ENCODE peak calls at places on chromosomes 2 and 18, in ten cellular contexts. R is lung microvascular endothelial cell; Z is uterus; H is astrocyte of the spinal cord; A is lower leg skin; K is neural progenitor cell; T is right cardiac atrium; N is AG09309; V is HEK293T; J is activated gamma-delta T cell treated with anti-CD3 and anti-CD28 coated beads, Interleukin-2, amount 50 U/mL, for 16 hours. L is an unnamed sample.

GRCh38 chr18:524496-524895 is 24.0 kb upstream of the COLEC12 start:
- DNase-seq in H (peak; percentile 75), N (peak; percentile 83), J (no peak), K (no peak), R (peak; percentile 64), V (no peak), A (no peak), T (no peak), Z (peak; percentile 24), L (no peak)

GRCh38 chr2:206558492-206558891 is 83.8 kb upstream of the FAM237A start:
- DNase-seq in J (no peak), H (no peak), K (no peak), N (peak; percentile 35), A (no peak), T (no peak), V (no peak), Z (no peak), R (no peak), L (no peak)

GRCh38 chr2:29705636-29706035 is 215.8 kb downstream of the ALK start:
- DNase-seq in H (no peak), Z (no peak), R (no peak), T (no peak), A (no peak), K (no peak), V (no peak), N (no peak), J (no peak), L (no peak)

GRCh38 chr18:10660485-10660884 is 134.7 kb downstream of the NAPG start:
- DNase-seq in H (peak; percentile 45), K (no peak), N (peak; percentile 35), A (no peak), V (no peak), Z (no peak), R (peak; percentile 24), T (peak; percentile 80), J (no peak), L (no peak)

GRCh38 chr2:1136071-1136470 is 185.4 kb downstream of the SNTG2 start:
- DNase-seq in T (no peak), A (no peak), H (no peak), K (peak; percentile 46), R (no peak), N (no peak), Z (no peak), J (no peak), V (no peak), L (peak; percentile 6)

GRCh38 chr2:127146820-127147502 is 40.0 kb upstream of the BIN1 start:
- DNase-seq in H (peak; percentile 29), Z (no peak), R (no peak), V (no peak), J (no peak), K (peak; percentile 58), N (no peak), T (no peak), A (no peak), L (no peak)

GRCh38 chr2:218781691-218782528 is at the start of gene CYP27A1:
- DNase-seq in K (peak; percentile 71), H (peak; percentile 22), N (no peak), R (peak; percentile 40), T (peak; percentile 88), A (peak; percentile 88), V (no peak), Z (peak; percentile 34), J (no peak), L (no peak)

GRCh38 chr2:119487434-119488244 is 36.6 kb downstream of the SCTR start:
- DNase-seq in K (no peak), R (no peak), V (no peak), A (peak; percentile 66), Z (no peak), N (no peak), H (no peak), T (no peak), J (no peak), L (no peak)

GRCh38 chr2:109481196-109481555 is 132.6 kb downstream of the SEPTIN10 start:
- DNase-seq in T (no peak), R (peak; percentile 14), A (no peak), K (no peak), N (no peak), J (no peak), Z (no peak), H (no peak), V (no peak), L (no peak)

GRCh38 chr2:241197947-241198346 is 9.5 kb downstream of the ANO7 start:
- DNase-seq in Z (no peak), T (no peak), J (no peak), R (no peak), N (no peak), K (no peak), V (no peak), A (no peak), H (no peak), L (no peak)

GRCh38 chr2:780581-780980 is 103.4 kb upstream of the TMEM18 start:
- DNase-seq in R (no peak), T (no peak), A (no peak), N (no peak), Z (no peak), H (no peak), V (no peak), J (no peak), K (no peak), L (no peak)

GRCh38 chr2:106953779-106954178 is 67.8 kb upstream of the ST6GAL2 start:
- DNase-seq in T (no peak), N (no peak), A (no peak), Z (no peak), V (no peak), H (no peak), J (no peak), K (peak; percentile 52), R (no peak), L (no peak)

GRCh38 chr2:233256048-233256447 is 4.6 kb downstream of the ATG16L1 start:
- DNase-seq in Z (no peak), H (no peak), R (no peak), A (no peak), J (no peak), V (no peak), K (no peak), T (no peak), N (no peak), L (no peak)

GRCh38 chr2:177989029-177989885 is 83.3 kb downstream of the PDE11A start:
- DNase-seq in R (peak; percentile 46), T (no peak), J (no peak), K (no peak), V (no peak), A (no peak), N (no peak), Z (no peak), H (peak; percentile 50), L (no peak)

GRCh38 chr2:100821255-100821912 is 1.4 kb downstream of the NPAS2 start:
- DNase-seq in R (peak; percentile 41), A (no peak), N (no peak), T (no peak), K (peak; percentile 29), V (no peak), J (no peak), H (peak; percentile 32), Z (no peak), L (no peak)

GRCh38 chr2:241975593-241976284 is 106.2 kb downstream of the RTP5 start:
- DNase-seq in A (peak; percentile 80), T (no peak), Z (peak; percentile 24), R (no peak), J (no peak), K (no peak), H (no peak), N (no peak), V (no peak), L (no peak)

GRCh38 chr2:23248667-23249066 is 136.3 kb upstream of the KLHL29 start:
- DNase-seq in Z (no peak), K (no peak), N (no peak), V (no peak), J (no peak), T (no peak), R (no peak), A (no peak), H (no peak), L (no peak)

GRCh38 chr2:115083216-115083615 is 640.8 kb downstream of the DPP10 start:
- DNase-seq in R (no peak), K (peak; percentile 15), V (no peak), H (no peak), A (no peak), Z (no peak), T (no peak), J (no peak), N (no peak), L (peak; percentile 9)

GRCh38 chr18:8730080-8730827 is 24.9 kb downstream of the MTCL1 start:
- DNase-seq in T (peak; percentile 89), Z (peak; percentile 54), A (no peak), K (no peak), V (peak; percentile 28), J (no peak), H (peak; percentile 93), N (no peak), R (peak; percentile 97), L (peak; percentile 50)

GRCh38 chr18:60198063-60198462 is 174.5 kb downstream of the MC4R start:
- DNase-seq in V (no peak), J (no peak), T (no peak), K (no peak), N (no peak), A (no peak), Z (no peak), R (no peak), H (no peak), L (no peak)

GRCh38 chr2:152822669-152823068 is 104.2 kb downstream of the ARL6IP6 start:
- DNase-seq in N (no peak), Z (no peak), V (no peak), R (no peak), J (no peak), T (no peak), A (no peak), K (no peak), H (no peak), L (no peak)

GRCh38 chr18:62710417-62710816 is 4.9 kb upstream of the PHLPP1 start:
- DNase-seq in J (no peak), A (no peak), V (no peak), Z (no peak), H (peak; percentile 14), R (no peak), K (no peak), T (no peak), N (peak; percentile 60), L (no peak)

GRCh38 chr2:173079968-173080860 is 4.6 kb downstream of the MAP3K20 start:
- DNase-seq in V (no peak), Z (no peak), A (no peak), R (peak; percentile 68), K (no peak), N (peak; percentile 95), T (no peak), J (no peak), H (peak; percentile 92), L (peak; percentile 43)

GRCh38 chr18:77131100-77131651 is 1.4 kb downstream of the MBP start:
- DNase-seq in V (no peak), A (peak; percentile 90), N (no peak), K (peak; percentile 19), Z (no peak), J (no peak), T (peak; percentile 82), R (peak; percentile 25), H (peak; percentile 46), L (peak; percentile 16)

GRCh38 chr2:119567292-119567691 is 23.0 kb downstream of the CFAP221 start:
- DNase-seq in R (no peak), T (no peak), K (no peak), H (no peak), Z (no peak), A (no peak), J (no peak), V (no peak), N (no peak), L (no peak)

GRCh38 chr18:24741961-24742738 is 281.7 kb downstream of the HRH4 start:
- DNase-seq in K (no peak), N (no peak), Z (no peak), H (no peak), R (no peak), J (no peak), T (no peak), A (no peak), V (no peak), L (no peak)

GRCh38 chr18:61635901-61636528 is 256.8 kb downstream of the RNF152 start:
- DNase-seq in Z (peak; percentile 61), T (peak; percentile 74), N (peak; percentile 2), H (peak; percentile 67), J (no peak), V (peak; percentile 30), K (peak; percentile 85), R (peak; percentile 71), A (no peak), L (peak; percentile 8)

GRCh38 chr2:212970132-212970531 is 181.3 kb downstream of the IKZF2 start:
- DNase-seq in J (no peak), N (no peak), T (no peak), R (no peak), Z (no peak), H (peak; percentile 51), V (no peak), K (no peak), A (no peak), L (no peak)